ENCODE peak calls at places on chromosomes 1 and 21, in eight cellular contexts. D is RPMI7951; P is ACHN; Z is iPS-NIHi11; E is fibroblast of mammary gland; N is kidney tubule cell; H is stimulated activated CD8-positive, alpha-beta memory T cell treated with anti-CD3 and anti-CD28 coated beads, Interleukin-4, amount 100 ng/mL, for 4 hours; S is amygdala. U is an unnamed sample.
A peak's percentile ranks its signal among the peaks of the same experiment; 100 is the strongest.

GRCh38 chr1:1605724-1606123 is 5.8 kb upstream of the FNDC10 start:
- DNase-seq in D (no peak), P (no peak), Z (no peak), E (no peak), N (no peak), H (no peak), S (no peak), U (no peak)

GRCh38 chr1:21779613-21780521 is 3.1 kb downstream of the USP48 start:
- DNase-seq in D (no peak), P (no peak), Z (no peak), E (peak; percentile 11), N (no peak), H (no peak), S (no peak), U (no peak)

GRCh38 chr1:201503397-201504176 is 3.3 kb downstream of the CSRP1 start:
- DNase-seq in D (peak; percentile 93), P (no peak), Z (peak; percentile 64), E (peak; percentile 98), N (peak; percentile 77), H (no peak), S (no peak), U (peak; percentile 95)

GRCh38 chr21:31985398-31985797 is 112.6 kb downstream of the HUNK start:
- DNase-seq in D (no peak), P (no peak), Z (peak; percentile 25), E (no peak), N (no peak), H (no peak), S (no peak), U (no peak)

GRCh38 chr21:31354604-31355443 is 10.8 kb upstream of the TIAM1 start:
- DNase-seq in D (peak; percentile 90), P (peak; percentile 76), Z (no peak), E (peak; percentile 96), N (peak; percentile 96), H (peak; percentile 67), S (no peak), U (peak; percentile 91)

GRCh38 chr1:21764615-21765423 is 18.1 kb downstream of the USP48 start:
- DNase-seq in D (peak; percentile 91), P (peak; percentile 58), Z (peak; percentile 56), E (peak; percentile 94), N (peak; percentile 94), H (no peak), S (no peak), U (peak; percentile 99)

GRCh38 chr1:46512792-46513190 is 23.2 kb downstream of the DMBX1 start:
- DNase-seq in D (no peak), P (no peak), Z (no peak), E (no peak), N (no peak), H (no peak), S (no peak), U (no peak)

GRCh38 chr1:46005594-46005993 is 126.8 kb downstream of the PIK3R3 start:
- DNase-seq in D (no peak), P (no peak), Z (no peak), E (no peak), N (no peak), H (no peak), S (no peak), U (no peak)

GRCh38 chr1:221509575-221510360 is 232.1 kb downstream of the DUSP10 start:
- DNase-seq in D (no peak), P (no peak), Z (no peak), E (no peak), N (no peak), H (no peak), S (no peak), U (peak; percentile 51)

GRCh38 chr1:6044481-6045109 is 1.1 kb upstream of the KCNAB2 start:
- DNase-seq in D (no peak), P (no peak), Z (no peak), E (no peak), N (no peak), H (no peak), S (no peak), U (no peak)

GRCh38 chr1:172662464-172663109 is 3.7 kb downstream of the FASLG start:
- DNase-seq in D (peak; percentile 95), P (peak; percentile 28), Z (peak; percentile 23), E (peak; percentile 93), N (peak; percentile 96), H (peak; percentile 84), S (no peak), U (peak; percentile 82)

GRCh38 chr1:19476440-19477190 is 8.7 kb downstream of the CAPZB start:
- DNase-seq in D (no peak), P (no peak), Z (no peak), E (no peak), N (peak; percentile 46), H (no peak), S (no peak), U (no peak)

GRCh38 chr1:180927841-180928240 is 15.1 kb downstream of the KIAA1614 start:
- DNase-seq in D (peak; percentile 53), P (no peak), Z (peak; percentile 52), E (no peak), N (no peak), H (no peak), S (peak; percentile 58), U (no peak)

GRCh38 chr1:23562138-23562819 is 3.0 kb upstream of the ID3 start:
- DNase-seq in D (peak; percentile 98), P (peak; percentile 89), Z (peak; percentile 86), E (peak; percentile 98), N (peak; percentile 97), H (no peak), S (peak; percentile 87), U (peak; percentile 99)